ENCODE peak calls at places on chromosomes 3 and 15, in ten cellular contexts. G is prostate gland, E is esophagus muscularis mucosa, T is fibroblast of lung, J is uterus, D is psoas muscle, B is body of pancreas, N is right atrium auricular region, S is stomach, K is IMR-90. Z is an unnamed sample. For H3K4me1, the result is how much of the 10 kb centered on the place peaks cover.

GRCh38 chr3:16897254-16897926 is 12.6 kb downstream of the PLCL2 start:
- DNase-seq in G (no peak), E (no peak), T (no peak), J (no peak), D (no peak), B (no peak), N (no peak), S (no peak), K (peak), Z (no peak)

GRCh38 chr3:9404680-9405079 is 7.3 kb downstream of the SETD5 start:
- DNase-seq in G (no peak), E (no peak), T (no peak), J (no peak), D (no peak), B (no peak), N (no peak), S (no peak), K (no peak), Z (no peak)

GRCh38 chr3:13788522-13789424 is 91.1 kb downstream of the WNT7A start:
- DNase-seq in G (no peak), E (no peak), T (no peak), J (no peak), D (no peak), B (no peak), N (no peak), S (no peak), K (no peak), Z (no peak)

GRCh38 chr3:13261908-13262307 is 158.2 kb downstream of the NUP210 start:
- DNase-seq in G (no peak), E (no peak), T (no peak), J (no peak), D (no peak), B (no peak), N (no peak), S (no peak), K (no peak), Z (no peak)

GRCh38 chr15:78004919-78005634 is 72.4 kb downstream of the TBC1D2B start:
- DNase-seq in G (peak), E (no peak), T (peak), J (peak), D (peak), B (peak), N (peak), S (peak), K (peak), Z (no peak)

GRCh38 chr3:60053518-60054265 is 1003.9 kb upstream of the CFAP20DC start:
- DNase-seq in G (no peak), E (no peak), T (peak), J (no peak), D (no peak), B (no peak), N (no peak), S (no peak), K (peak), Z (no peak)

GRCh38 chr3:47082519-47082918 is 81.4 kb downstream of the SETD2 start:
- DNase-seq in G (no peak), E (no peak), T (peak), J (no peak), D (no peak), B (no peak), N (no peak), S (no peak), K (peak), Z (peak)

GRCh38 chr15:25946241-25946786 is 83.2 kb upstream of the ATP10A start:
- DNase-seq in G (no peak), E (no peak), T (no peak), J (no peak), D (no peak), B (no peak), N (no peak), S (no peak), K (no peak), Z (no peak)

GRCh38 chr3:123636431-123636841 is 51.6 kb upstream of the HACD2 start:
- DNase-seq in G (no peak), E (no peak), T (no peak), J (no peak), D (no peak), B (peak), N (no peak), S (no peak), K (no peak), Z (no peak)

GRCh38 chr3:156240642-156241041 is 120.3 kb downstream of the KCNAB1 start:
- DNase-seq in G (no peak), E (no peak), T (no peak), J (no peak), D (no peak), B (no peak), N (no peak), S (no peak), K (no peak), Z (no peak)

GRCh38 chr3:140602781-140603180 is 75.1 kb upstream of the TRIM42 start:
- DNase-seq in G (no peak), E (no peak), T (no peak), J (no peak), D (no peak), B (no peak), N (no peak), S (no peak), K (no peak), Z (no peak)

GRCh38 chr15:52502608-52503007 is 26.1 kb downstream of the MYO5A start:
- DNase-seq in G (no peak), E (no peak), T (no peak), J (no peak), D (no peak), B (no peak), N (no peak), S (no peak), K (no peak), Z (no peak)

GRCh38 chr15:44882499-44882968 is 74.0 kb upstream of the TERB2 start:
- DNase-seq in G (no peak), E (no peak), T (no peak), J (no peak), D (no peak), B (no peak), N (no peak), S (no peak), K (no peak), Z (no peak)

GRCh38 chr15:28107111-28107893 is 8.2 kb upstream of the OCA2 start:
- DNase-seq in G (no peak), E (no peak), T (peak), J (no peak), D (no peak), B (no peak), N (no peak), S (no peak), K (no peak), Z (peak)

GRCh38 chr3:37862219-37862711 is 585 bp downstream of the CTDSPL start:
- DNase-seq in G (no peak), E (no peak), T (peak), J (peak), D (peak), B (peak), N (no peak), S (peak), K (peak), Z (no peak)

GRCh38 chr15:91529534-91529933 is 324.0 kb upstream of the SLCO3A1 start:
- DNase-seq in G (no peak), E (peak), T (no peak), J (no peak), D (no peak), B (no peak), N (no peak), S (no peak), K (no peak), Z (no peak)

GRCh38 chr3:117920240-117920923 is 1114.3 kb downstream of the IGSF11 start:
- DNase-seq in G (no peak), E (no peak), T (peak), J (no peak), D (no peak), B (no peak), N (no peak), S (no peak), K (no peak), Z (no peak)

GRCh38 chr3:146161725-146162047 is 702 bp upstream of the PLOD2 start:
- DNase-seq in G (peak), E (no peak), T (peak), J (peak), D (peak), B (peak), N (no peak), S (peak), K (peak), Z (peak)

GRCh38 chr3:135908225-135908624 is 57.3 kb upstream of the PPP2R3A start:
- DNase-seq in G (peak), E (peak), T (peak), J (no peak), D (no peak), B (no peak), N (no peak), S (no peak), K (peak), Z (peak)

GRCh38 chr3:133441867-133442270 is 42.0 kb downstream of the BFSP2 start:
- DNase-seq in G (no peak), E (no peak), T (no peak), J (no peak), D (no peak), B (no peak), N (no peak), S (no peak), K (no peak), Z (no peak)

GRCh38 chr3:40782086-40782721 is 257.4 kb downstream of the ZNF621 start:
- DNase-seq in G (no peak), E (peak), T (no peak), J (no peak), D (no peak), B (no peak), N (no peak), S (no peak), K (no peak), Z (no peak)

GRCh38 chr3:196081834-196082470 is at the start of gene TFRC:
- DNase-seq in G (peak), E (peak), T (peak), J (peak), D (peak), B (peak), N (peak), S (peak), K (peak), Z (peak)

GRCh38 chr15:95286911-95287769 is 1043.4 kb upstream of the NR2F2 start:
- DNase-seq in G (no peak), E (no peak), T (peak), J (no peak), D (no peak), B (no peak), N (no peak), S (no peak), K (peak), Z (no peak)

GRCh38 chr3:134483195-134483890 is 2.4 kb downstream of the ANAPC13 start:
- DNase-seq in G (no peak), E (no peak), T (peak), J (no peak), D (no peak), B (no peak), N (no peak), S (no peak), K (peak), Z (peak)

GRCh38 chr15:45397116-45397665 is 18.8 kb upstream of the GATM start:
- DNase-seq in G (no peak), E (no peak), T (no peak), J (no peak), D (no peak), B (no peak), N (no peak), S (no peak), K (no peak), Z (no peak)

GRCh38 chr15:99423186-99424130 is 142.3 kb upstream of the MEF2A start:
- DNase-seq in G (no peak), E (no peak), T (no peak), J (peak), D (no peak), B (no peak), N (no peak), S (no peak), K (no peak), Z (no peak)

GRCh38 chr3:108181172-108181571 is 41.1 kb downstream of the IFT57 start:
- DNase-seq in G (no peak), E (no peak), T (no peak), J (no peak), D (no peak), B (no peak), N (no peak), S (no peak), K (no peak), Z (no peak)

GRCh38 chr15:44195151-44195740 is at the start of gene FRMD5:
- DNase-seq in G (peak), E (no peak), T (peak), J (peak), D (peak), B (peak), N (peak), S (peak), K (peak), Z (peak)

GRCh38 chr3:75294124-75294523 is 370.0 kb upstream of the FRG2C start:
- DNase-seq in G (no peak), E (peak), T (peak), J (peak), D (no peak), B (peak), N (peak), S (peak), K (peak), Z (no peak)

GRCh38 chr3:29759443-29760033 is 478.7 kb downstream of the RBMS3 start:
- DNase-seq in G (peak), E (no peak), T (peak), J (no peak), D (no peak), B (no peak), N (peak), S (no peak), K (peak), Z (peak)

GRCh38 chr15:69531302-69532027 is 78.8 kb downstream of the RPLP1 start:
- DNase-seq in G (no peak), E (no peak), T (peak), J (no peak), D (no peak), B (no peak), N (no peak), S (peak), K (no peak), Z (peak)

GRCh38 chr15:77173487-77173886 is 102.6 kb upstream of the TSPAN3 start:
- DNase-seq in G (no peak), E (no peak), T (no peak), J (no peak), D (no peak), B (no peak), N (no peak), S (no peak), K (no peak), Z (no peak)

GRCh38 chr3:40847571-40847992 is 322.8 kb downstream of the ZNF621 start:
- DNase-seq in G (peak), E (no peak), T (peak), J (no peak), D (no peak), B (no peak), N (no peak), S (no peak), K (no peak), Z (peak)

GRCh38 chr15:82851331-82851850 is 42.0 kb downstream of the WHAMM start:
- DNase-seq in G (no peak), E (peak), T (no peak), J (no peak), D (no peak), B (peak), N (peak), S (peak), K (no peak), Z (peak)

GRCh38 chr15:48563944-48564343 is 81.6 kb downstream of the FBN1 start:
- DNase-seq in G (no peak), E (no peak), T (peak), J (no peak), D (no peak), B (no peak), N (no peak), S (no peak), K (no peak), Z (peak)

DNA sequence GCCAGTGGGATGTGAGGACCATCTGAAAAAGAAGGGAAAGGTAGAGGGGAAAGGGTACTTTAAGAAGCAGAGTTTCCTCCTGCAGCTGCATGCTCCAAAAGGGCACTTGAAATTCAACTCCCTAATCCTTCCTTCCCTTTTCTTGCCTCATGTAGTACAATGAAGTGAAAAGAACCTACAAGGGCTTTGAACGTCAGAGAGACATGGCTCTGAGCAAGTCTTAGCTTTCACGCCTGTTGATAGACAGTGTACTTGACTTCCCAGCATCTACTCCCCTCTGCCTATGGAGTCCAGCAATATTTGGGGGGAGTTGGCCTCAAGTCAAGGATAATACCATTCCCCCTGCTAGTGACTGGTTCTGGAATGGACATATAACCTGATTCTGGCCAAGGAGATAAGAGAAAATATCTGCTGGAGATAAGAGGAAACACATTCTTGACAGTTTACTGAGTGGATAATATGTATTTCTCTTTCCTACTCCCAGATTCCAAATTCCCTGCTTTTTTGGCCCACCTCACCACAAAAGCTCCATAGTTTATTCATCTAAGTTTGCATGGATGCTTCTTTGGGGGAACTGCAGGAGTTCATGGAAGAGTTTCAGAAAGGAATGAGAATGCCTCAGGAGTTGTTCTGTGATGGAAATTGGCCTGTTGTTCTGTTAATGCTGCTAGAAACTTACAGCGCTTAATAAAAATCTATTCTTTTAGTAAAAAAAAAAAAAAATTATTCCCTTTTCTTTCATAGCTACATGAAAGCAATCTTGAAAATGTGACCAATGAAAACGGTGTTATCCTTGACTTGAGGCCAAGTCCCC is 193.0 kb upstream of the TPM1 start:
- DNase-seq in G (no peak), E (no peak), T (peak), J (no peak), D (no peak), B (no peak), N (no peak), S (no peak), K (no peak), Z (peak)
- H3K4me3 ChIP-seq in G (no peak), E (no peak), T (no peak), J (no peak), D (no peak), B (no peak), N (no peak), S (no peak), K (no peak), Z (no peak)

GRCh38 chr15:40928351-40928974 is 677 bp upstream of the DLL4 start:
- DNase-seq in G (no peak), E (no peak), T (no peak), J (no peak), D (no peak), B (no peak), N (no peak), S (no peak), K (no peak), Z (no peak)

GRCh38 chr15:40930430-40931299 is 1.5 kb downstream of the DLL4 start:
- DNase-seq in G (no peak), E (no peak), T (peak), J (peak), D (peak), B (no peak), N (no peak), S (no peak), K (peak), Z (no peak)

GRCh38 chr15:40929730-40930429 is 740 bp downstream of the DLL4 start:
- DNase-seq in G (peak), E (no peak), T (peak), J (no peak), D (peak), B (peak), N (no peak), S (peak), K (peak), Z (peak)

GRCh38 chr15:40927497-40928346 is 1.4 kb upstream of the DLL4 start:
- DNase-seq in G (no peak), E (no peak), T (no peak), J (no peak), D (no peak), B (no peak), N (no peak), S (no peak), K (no peak), Z (no peak)

GRCh38 chr15:40928975-40929729 is at the start of gene DLL4:
- DNase-seq in G (peak), E (no peak), T (peak), J (peak), D (peak), B (peak), N (peak), S (peak), K (peak), Z (no peak)
- H3K4me1 ChIP-seq in G (under half), E (half or more), T (under half), J (under half), D (under half), B (half or more), N (half or more), S (half or more), K (under half), Z (under half)

GRCh38 chr15:56792211-56792610 is 58.9 kb upstream of the ZNF280D start:
- DNase-seq in G (no peak), E (no peak), T (no peak), J (no peak), D (no peak), B (no peak), N (no peak), S (no peak), K (peak), Z (no peak)
- H3K4me3 ChIP-seq in G (no peak), E (no peak), T (no peak), J (no peak), D (no peak), B (no peak), N (no peak), S (no peak), K (no peak), Z (no peak)

GRCh38 chr3:152285509-152285908 is 16.8 kb downstream of the MBNL1 start:
- DNase-seq in G (no peak), E (no peak), T (no peak), J (no peak), D (no peak), B (no peak), N (no peak), S (no peak), K (no peak), Z (no peak)

GRCh38 chr3:152289708-152290107 is 21.0 kb downstream of the MBNL1 start:
- DNase-seq in G (no peak), E (no peak), T (no peak), J (no peak), D (no peak), B (no peak), N (no peak), S (no peak), K (no peak), Z (no peak)

GRCh38 chr3:152284906-152285305 is 16.2 kb downstream of the MBNL1 start:
- DNase-seq in G (no peak), E (no peak), T (no peak), J (no peak), D (no peak), B (no peak), N (no peak), S (no peak), K (no peak), Z (no peak)

GRCh38 chr3:152290374-152290773 is 21.6 kb downstream of the MBNL1 start:
- DNase-seq in G (no peak), E (no peak), T (no peak), J (no peak), D (no peak), B (no peak), N (no peak), S (no peak), K (no peak), Z (no peak)

DNA sequence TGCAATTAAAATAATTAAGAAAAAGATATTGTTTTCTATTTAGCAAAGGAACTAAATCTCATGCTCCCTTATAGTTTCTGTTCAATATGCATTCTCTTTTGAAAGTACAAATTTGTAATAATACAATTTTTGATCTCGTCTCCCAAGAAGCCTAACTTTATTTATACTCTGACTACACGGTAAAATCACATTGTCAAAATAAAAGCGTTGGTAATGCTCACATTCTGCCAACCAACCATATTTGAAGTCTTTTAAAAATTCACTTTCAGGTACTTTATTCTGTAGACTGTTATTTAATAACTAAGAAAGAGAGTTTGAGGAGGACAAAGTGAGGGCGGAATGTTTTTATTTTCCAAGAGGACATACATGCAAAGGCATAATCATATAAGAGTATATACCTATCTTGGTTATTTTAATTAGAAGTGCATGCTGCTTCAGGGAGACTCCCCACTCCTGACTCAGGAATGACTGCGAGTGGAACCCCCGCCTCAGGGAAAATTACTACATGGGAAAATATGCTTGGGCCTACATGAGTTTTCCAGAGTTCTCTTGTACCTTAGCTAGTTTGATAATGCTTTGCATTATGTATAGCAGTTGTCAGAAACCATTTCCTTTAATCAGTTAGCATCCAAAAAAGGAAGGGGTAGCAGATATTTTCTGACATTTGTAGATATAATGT is 19.3 kb downstream of the MBNL1 start:
- DNase-seq in G (no peak), E (no peak), T (peak), J (no peak), D (no peak), B (no peak), N (no peak), S (no peak), K (peak), Z (no peak)
- H3K4me1 ChIP-seq in G (under half), E (half or more), T (under half), J (under half), D (half or more), B (under half), N (half or more), S (under half), K (under half), Z (under half)